ENCODE peak calls at places on chromosomes 6 and 20, in four cellular contexts. One of them, this sample, is unnamed. For H3K27me3, the result is how much of the 10 kb centered on the place peaks cover.

GRCh38 chr6:131694832-131695426 is 6.3 kb downstream of the OR2A4 start:
- DNase-seq in heart left ventricle: peak
- DNase-seq in psoas muscle: peak
- DNase-seq in lower lobe of right lung: no peak
- DNase-seq in this sample: peak

GRCh38 chr6:33662318-33662717 is 41.2 kb downstream of the ITPR3 start:
- DNase-seq in heart left ventricle: no peak
- DNase-seq in psoas muscle: no peak
- DNase-seq in lower lobe of right lung: no peak
- DNase-seq in this sample: no peak

GRCh38 chr6:53294611-53295010 is 54.1 kb downstream of the ELOVL5 start:
- DNase-seq in heart left ventricle: no peak
- DNase-seq in psoas muscle: no peak
- DNase-seq in lower lobe of right lung: no peak
- DNase-seq in this sample: no peak

GRCh38 chr20:64154590-64155257 is 9.5 kb upstream of the MYT1 start:
- DNase-seq in heart left ventricle: no peak
- DNase-seq in psoas muscle: no peak
- DNase-seq in lower lobe of right lung: peak
- DNase-seq in this sample: no peak

GRCh38 chr6:45922728-45923351 is 92.8 kb downstream of the CLIC5 start:
- DNase-seq in heart left ventricle: peak
- DNase-seq in psoas muscle: peak
- DNase-seq in lower lobe of right lung: peak
- DNase-seq in this sample: peak

GRCh38 chr20:33664762-33665144 is 2.0 kb upstream of the ACTL10 start:
- DNase-seq in heart left ventricle: no peak
- DNase-seq in psoas muscle: no peak
- DNase-seq in lower lobe of right lung: no peak
- DNase-seq in this sample: no peak

GRCh38 chr6:170158296-170159039 is 132.4 kb downstream of the DLL1 start:
- DNase-seq in heart left ventricle: no peak
- DNase-seq in psoas muscle: no peak
- DNase-seq in lower lobe of right lung: peak
- DNase-seq in this sample: no peak

GRCh38 chr6:134111062-134111677 is 58.7 kb upstream of the SLC2A12 start:
- DNase-seq in heart left ventricle: no peak
- DNase-seq in psoas muscle: no peak
- DNase-seq in lower lobe of right lung: no peak
- DNase-seq in this sample: peak

GRCh38 chr6:72699142-72699541 is 77.3 kb downstream of the KCNQ5 start:
- DNase-seq in heart left ventricle: no peak
- DNase-seq in psoas muscle: no peak
- DNase-seq in lower lobe of right lung: no peak
- DNase-seq in this sample: no peak

GRCh38 chr20:50029697-50030428 is 47.1 kb downstream of the SNAI1 start:
- DNase-seq in heart left ventricle: peak
- DNase-seq in psoas muscle: peak
- DNase-seq in lower lobe of right lung: no peak
- DNase-seq in this sample: no peak

GRCh38 chr6:80457044-80457933 is 350.8 kb downstream of the BCKDHB start:
- DNase-seq in heart left ventricle: peak
- DNase-seq in psoas muscle: peak
- DNase-seq in lower lobe of right lung: peak
- DNase-seq in this sample: no peak

GRCh38 chr6:76984572-76984971 is 478.7 kb downstream of the HTR1B start:
- DNase-seq in heart left ventricle: no peak
- DNase-seq in psoas muscle: no peak
- DNase-seq in lower lobe of right lung: no peak
- DNase-seq in this sample: no peak

GRCh38 chr6:52942221-52942620 is 32.7 kb upstream of the GSTA3 start:
- DNase-seq in heart left ventricle: no peak
- DNase-seq in psoas muscle: no peak
- DNase-seq in lower lobe of right lung: no peak
- DNase-seq in this sample: no peak

GRCh38 chr6:163356324-163356723 is 58.2 kb upstream of the QKI start:
- DNase-seq in heart left ventricle: peak
- DNase-seq in psoas muscle: peak
- DNase-seq in lower lobe of right lung: peak
- DNase-seq in this sample: peak

GRCh38 chr6:10472634-10473033 is 48.5 kb upstream of the GCNT2 start:
- DNase-seq in heart left ventricle: no peak
- DNase-seq in psoas muscle: no peak
- DNase-seq in lower lobe of right lung: no peak
- DNase-seq in this sample: no peak

GRCh38 chr6:150057501-150057951 is 11.4 kb downstream of the ULBP3 start:
- DNase-seq in heart left ventricle: no peak
- DNase-seq in psoas muscle: no peak
- DNase-seq in lower lobe of right lung: no peak
- DNase-seq in this sample: no peak

GRCh38 chr20:3479025-3479424 is 8.2 kb downstream of the ATRN start:
- DNase-seq in heart left ventricle: no peak
- DNase-seq in psoas muscle: no peak
- DNase-seq in lower lobe of right lung: no peak
- DNase-seq in this sample: no peak

GRCh38 chr6:138576303-138576702 is 77.0 kb upstream of the NHSL1 start:
- DNase-seq in heart left ventricle: no peak
- DNase-seq in psoas muscle: no peak
- DNase-seq in lower lobe of right lung: no peak
- DNase-seq in this sample: no peak

GRCh38 chr6:109449064-109449788 is 6.3 kb downstream of the MICAL1 start:
- DNase-seq in heart left ventricle: no peak
- DNase-seq in psoas muscle: no peak
- DNase-seq in lower lobe of right lung: no peak
- DNase-seq in this sample: no peak

GRCh38 chr6:2004888-2005287 is 240.5 kb downstream of the GMDS start:
- DNase-seq in heart left ventricle: no peak
- DNase-seq in psoas muscle: no peak
- DNase-seq in lower lobe of right lung: no peak
- DNase-seq in this sample: no peak

GRCh38 chr6:35678021-35678654 is 10.6 kb downstream of the FKBP5 start:
- DNase-seq in heart left ventricle: no peak
- DNase-seq in psoas muscle: no peak
- DNase-seq in lower lobe of right lung: no peak
- DNase-seq in this sample: no peak

GRCh38 chr6:166515072-166515810 is 71.2 kb downstream of the RAMACL start:
- DNase-seq in heart left ventricle: peak
- DNase-seq in psoas muscle: peak
- DNase-seq in lower lobe of right lung: no peak
- DNase-seq in this sample: no peak
- TF ChIP-seq CTCF in heart left ventricle: peak
- TF ChIP-seq CTCF in psoas muscle: peak
- TF ChIP-seq CTCF in lower lobe of right lung: no peak
- TF ChIP-seq CTCF in this sample: peak

GRCh38 chr6:38056361-38056760 is 236.8 kb downstream of the ZFAND3 start:
- DNase-seq in heart left ventricle: no peak
- DNase-seq in psoas muscle: no peak
- DNase-seq in lower lobe of right lung: no peak
- DNase-seq in this sample: no peak

GRCh38 chr6:38062066-38062465 is 242.5 kb downstream of the ZFAND3 start:
- DNase-seq in heart left ventricle: no peak
- DNase-seq in psoas muscle: no peak
- DNase-seq in lower lobe of right lung: no peak
- DNase-seq in this sample: no peak

GRCh38 chr6:38054526-38054925 is 235.0 kb downstream of the ZFAND3 start:
- DNase-seq in heart left ventricle: no peak
- DNase-seq in psoas muscle: no peak
- DNase-seq in lower lobe of right lung: no peak
- DNase-seq in this sample: no peak

GRCh38 chr6:38055210-38055609 is 235.7 kb downstream of the ZFAND3 start:
- DNase-seq in heart left ventricle: no peak
- DNase-seq in psoas muscle: no peak
- DNase-seq in lower lobe of right lung: no peak
- DNase-seq in this sample: no peak

DNA sequence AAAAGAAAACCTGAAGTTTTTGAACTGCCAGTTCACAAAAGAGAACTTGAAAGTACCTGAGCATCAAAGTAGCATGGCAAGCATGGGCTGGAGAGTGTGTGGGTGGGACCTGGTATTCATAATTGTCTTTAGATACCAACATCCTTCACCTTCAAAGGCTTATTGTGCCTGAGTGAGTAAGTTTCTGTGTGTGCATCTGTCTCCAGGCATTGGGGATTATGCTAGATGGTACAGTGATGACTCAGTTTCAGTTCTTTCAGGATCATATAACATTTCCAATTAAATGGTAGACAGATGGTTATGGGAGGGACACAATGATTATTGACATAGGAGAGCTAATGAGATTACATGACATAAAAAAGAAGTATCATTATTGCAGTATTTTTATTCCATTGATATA is 238.5 kb downstream of the ZFAND3 start:
- DNase-seq in heart left ventricle: no peak
- DNase-seq in psoas muscle: no peak
- DNase-seq in lower lobe of right lung: no peak
- DNase-seq in this sample: no peak
- H3K27ac ChIP-seq in heart left ventricle: no peak
- H3K27ac ChIP-seq in psoas muscle: no peak
- H3K27ac ChIP-seq in lower lobe of right lung: no peak
- H3K27ac ChIP-seq in this sample: no peak

DNA sequence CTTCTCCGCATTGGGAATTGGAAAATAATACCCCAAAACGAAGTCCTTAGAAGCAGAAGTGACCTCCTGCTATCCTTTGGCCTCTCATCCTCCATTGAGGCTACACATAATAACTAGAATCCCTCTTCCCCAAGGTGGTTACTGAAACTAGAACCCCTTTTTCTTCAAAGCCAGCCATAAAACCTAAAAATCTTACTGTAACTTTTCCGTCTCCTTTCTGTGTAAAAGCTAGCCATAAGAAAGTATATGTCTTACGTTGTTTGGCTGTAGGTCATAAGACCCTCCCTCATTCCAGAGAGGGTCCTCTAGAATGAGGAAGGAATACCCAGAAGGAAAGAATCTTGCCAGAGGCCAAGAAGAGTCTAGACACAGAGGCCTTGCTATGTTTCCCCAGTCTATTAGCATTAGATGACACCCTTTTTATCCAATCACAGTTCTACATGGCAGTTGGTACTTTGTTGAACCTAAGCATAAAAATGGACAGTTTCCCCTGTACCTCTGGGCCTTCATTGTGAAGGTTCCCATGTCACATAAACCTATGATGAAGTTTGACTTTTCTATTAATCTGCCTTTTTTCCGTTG is 133.9 kb upstream of the BTN3A2 start:
- DNase-seq in heart left ventricle: no peak
- DNase-seq in psoas muscle: no peak
- DNase-seq in lower lobe of right lung: no peak
- DNase-seq in this sample: no peak
- H3K27me3 ChIP-seq in heart left ventricle: under half
- H3K27me3 ChIP-seq in psoas muscle: under half
- H3K27me3 ChIP-seq in lower lobe of right lung: half or more
- H3K27me3 ChIP-seq in this sample: under half

GRCh38 chr6:5582758-5583157 is 321.4 kb downstream of the FARS2 start:
- DNase-seq in heart left ventricle: no peak
- DNase-seq in psoas muscle: no peak
- DNase-seq in lower lobe of right lung: no peak
- DNase-seq in this sample: no peak
- TF ChIP-seq CTCF in heart left ventricle: no peak
- TF ChIP-seq CTCF in psoas muscle: no peak
- TF ChIP-seq CTCF in lower lobe of right lung: no peak
- TF ChIP-seq CTCF in this sample: no peak

GRCh38 chr6:63858691-63859090 is 223.1 kb downstream of the PHF3 start:
- DNase-seq in heart left ventricle: no peak
- DNase-seq in psoas muscle: no peak
- DNase-seq in lower lobe of right lung: no peak
- DNase-seq in this sample: no peak

GRCh38 chr6:63864934-63865333 is 229.3 kb downstream of the PHF3 start:
- DNase-seq in heart left ventricle: no peak
- DNase-seq in psoas muscle: no peak
- DNase-seq in lower lobe of right lung: no peak
- DNase-seq in this sample: no peak

GRCh38 chr6:63859520-63859919 is 223.9 kb downstream of the PHF3 start:
- DNase-seq in heart left ventricle: no peak
- DNase-seq in psoas muscle: no peak
- DNase-seq in lower lobe of right lung: no peak
- DNase-seq in this sample: no peak

DNA sequence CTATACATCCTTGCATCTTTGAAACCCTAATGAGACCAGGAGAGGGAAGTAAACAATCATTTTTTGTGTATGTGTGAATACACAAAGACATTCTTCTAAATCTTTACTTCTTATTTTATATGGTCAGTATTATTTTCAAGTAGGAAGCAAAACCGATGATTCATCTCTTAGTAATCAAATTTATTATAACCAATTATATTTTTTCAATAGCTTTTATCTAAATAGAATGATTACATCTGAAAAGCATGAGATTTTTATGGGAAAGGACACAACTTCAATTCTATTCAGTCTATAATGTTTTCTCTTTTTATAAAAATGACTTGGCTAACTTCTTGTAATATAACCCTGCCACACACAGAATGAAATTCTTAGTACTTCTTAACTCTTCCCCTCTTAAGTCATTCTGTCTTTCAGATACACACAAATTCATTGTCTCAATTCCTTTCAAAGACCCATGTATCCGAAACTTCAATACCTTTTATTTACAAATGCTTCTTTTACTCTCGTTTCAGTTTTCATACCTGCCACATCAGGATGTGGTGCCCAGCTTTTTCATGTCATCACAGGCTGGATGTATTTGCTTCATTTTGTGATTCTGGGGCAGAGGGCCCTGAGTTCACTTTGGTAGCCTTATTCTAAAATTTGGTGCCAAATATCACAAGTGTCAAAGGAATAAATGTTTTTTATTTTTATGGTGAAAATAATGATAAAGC is 227.0 kb downstream of the PHF3 start:
- DNase-seq in heart left ventricle: no peak
- DNase-seq in psoas muscle: no peak
- DNase-seq in lower lobe of right lung: no peak
- DNase-seq in this sample: no peak
- H3K27ac ChIP-seq in heart left ventricle: no peak
- H3K27ac ChIP-seq in psoas muscle: no peak
- H3K27ac ChIP-seq in lower lobe of right lung: no peak
- H3K27ac ChIP-seq in this sample: no peak

This sample was measured in cardiac muscle cell.